ENCODE peak calls at places on chromosome 13, in four cellular contexts. C, M, E and O are unnamed samples.

GRCh38 chr13:19794552-19795143 is 11.9 kb upstream of the PSPC1 start:
- DNase-seq in C (no peak), M (no peak), E (no peak), O (no peak)

GRCh38 chr13:44231786-44232516 is 141.7 kb upstream of the SERP2 start:
- DNase-seq in C (peak), M (no peak), E (no peak), O (peak)

GRCh38 chr13:31980842-31981241 is 50.7 kb upstream of the FRY start:
- DNase-seq in C (no peak), M (no peak), E (no peak), O (no peak)

GRCh38 chr13:30421093-30422055 is 919 bp upstream of the UBE2L5 start:
- DNase-seq in C (peak), M (peak), E (no peak), O (peak)

GRCh38 chr13:113124211-113125025 is 1.8 kb downstream of the F10 start:
- DNase-seq in C (no peak), M (no peak), E (no peak), O (no peak)

GRCh38 chr13:27607125-27607524 is 13.2 kb downstream of the LNX2 start:
- DNase-seq in C (peak), M (no peak), E (no peak), O (peak)

GRCh38 chr13:23440821-23441608 is 7.5 kb upstream of the SACS start:
- DNase-seq in C (peak), M (no peak), E (no peak), O (no peak)

GRCh38 chr13:113598481-113598880 is 13.9 kb downstream of the TFDP1 start:
- DNase-seq in C (no peak), M (no peak), E (no peak), O (no peak)

GRCh38 chr13:43838909-43839308 is 40.6 kb downstream of the CCDC122 start:
- DNase-seq in C (peak), M (no peak), E (no peak), O (no peak)

GRCh38 chr13:51034906-51035305 is 76.2 kb downstream of the C13orf42 start:
- DNase-seq in C (no peak), M (no peak), E (no peak), O (no peak)

GRCh38 chr13:21590231-21590630 is 13.7 kb downstream of the MICU2 start:
- DNase-seq in C (peak), M (no peak), E (no peak), O (no peak)

GRCh38 chr13:55155046-55155445 is 1985.7 kb upstream of the PRR20A start:
- DNase-seq in C (no peak), M (no peak), E (no peak), O (no peak)
- TF ChIP-seq FOS in C (no peak), M (no peak), E (no peak), O (no peak)

GRCh38 chr13:70792121-70792520 is 683.9 kb upstream of the KLHL1 start:
- DNase-seq in C (no peak), M (no peak), E (no peak), O (no peak)
- TF ChIP-seq CTCF in C (no peak), M (no peak), E (no peak), O (no peak)

GRCh38 chr13:34941436-34941834 is 635 bp upstream of the NBEA start:
- DNase-seq in C (no peak), M (no peak), E (no peak), O (no peak)

GRCh38 chr13:34942732-34943674 is 933 bp downstream of the NBEA start:
- DNase-seq in C (no peak), M (no peak), E (no peak), O (peak)

GRCh38 chr13:34939771-34940170 is 2.3 kb upstream of the NBEA start:
- DNase-seq in C (no peak), M (no peak), E (no peak), O (no peak)

GRCh38 chr13:34943675-34944634 is 1.9 kb downstream of the NBEA start:
- DNase-seq in C (no peak), M (no peak), E (no peak), O (peak)

GRCh38 chr13:34941835-34942731 is at the start of gene NBEA:
- DNase-seq in C (peak), M (peak), E (peak), O (peak)
- TF ChIP-seq POLR2A in C (no peak), M (no peak), E (peak), O (peak)

GRCh38 chr13:85724554-85725432 is 74.4 kb downstream of the SLITRK6 start:
- DNase-seq in C (peak), M (no peak), E (no peak), O (no peak)
- TF ChIP-seq FOS in C (no peak), M (no peak), E (no peak), O (no peak)

GRCh38 chr13:109152311-109152820 is 523.0 kb downstream of the MYO16 start:
- DNase-seq in C (no peak), M (no peak), E (no peak), O (no peak)
- TF ChIP-seq CTCF in C (no peak), M (no peak), E (no peak), O (no peak)

DNA sequence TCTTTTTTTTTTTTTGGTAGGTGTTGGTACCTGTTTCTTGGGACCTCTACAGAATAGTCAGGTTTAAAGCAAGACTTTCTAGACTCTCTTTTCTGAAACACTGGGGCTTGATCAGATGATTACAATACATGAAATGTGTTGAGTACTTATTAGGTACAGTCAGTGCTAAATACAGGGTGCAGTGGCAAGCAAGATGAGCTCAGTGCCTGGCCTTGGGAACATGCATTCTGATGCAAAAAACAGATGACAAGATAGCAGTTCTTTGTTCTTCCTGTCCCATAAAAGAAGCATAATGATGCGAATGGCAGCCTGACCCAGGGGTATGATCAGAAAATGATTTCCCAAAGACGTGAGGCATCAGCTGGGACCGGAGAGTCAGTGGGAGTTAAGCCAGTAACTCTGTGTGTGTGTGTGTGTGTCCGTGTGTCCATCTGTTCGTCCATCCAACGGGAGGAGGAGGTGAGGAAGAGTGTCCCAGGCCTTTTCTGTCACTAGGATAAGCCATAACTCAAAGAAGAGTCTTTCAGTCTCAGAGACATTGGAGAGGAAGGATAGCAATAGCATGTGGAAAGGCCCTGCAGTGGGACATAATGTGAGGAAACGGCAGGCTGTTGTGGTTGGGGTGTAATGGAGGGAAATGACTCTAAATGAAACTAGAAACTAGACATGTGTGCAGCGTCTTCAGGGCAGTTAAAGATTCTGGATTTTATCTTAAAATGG is 32.2 kb downstream of the SLAIN1 start:
- DNase-seq in C (no peak), M (no peak), E (peak), O (no peak)
- TF ChIP-seq POLR2A in C (no peak), M (no peak), E (no peak), O (no peak)